ENCODE peak calls at places on chromosomes 7 and 10, in four cellular contexts. Q, Z, H and F are unnamed samples.

GRCh38 chr7:77823787-77824186 is 25.2 kb downstream of the PHTF2 start:
- DNase-seq in Q (no peak), Z (no peak), H (no peak), F (no peak)

GRCh38 chr10:35040761-35041501 is 49.2 kb downstream of the CUL2 start:
- DNase-seq in Q (no peak), H (no peak), Z (peak), F (no peak)

GRCh38 chr10:111831058-111831457 is 352.5 kb downstream of the GPAM start:
- DNase-seq in Q (no peak), H (no peak), Z (no peak), F (no peak)

GRCh38 chr10:30056281-30056680 is 3.1 kb downstream of the JCAD start:
- DNase-seq in Q (no peak), H (no peak), Z (no peak), F (no peak)

GRCh38 chr7:130930260-130930659 is 196.3 kb upstream of the KLF14 start:
- DNase-seq in H (no peak), Z (no peak), Q (no peak), F (no peak)

GRCh38 chr10:29619273-29619672 is 15.5 kb downstream of the SVIL start:
- DNase-seq in Z (no peak), Q (peak), H (no peak), F (no peak)

GRCh38 chr7:2699289-2699620 is 11.3 kb downstream of the AMZ1 start:
- DNase-seq in H (no peak), Q (no peak), Z (no peak), F (no peak)

GRCh38 chr10:28981007-28981406 is 303.7 kb downstream of the BAMBI start:
- DNase-seq in Q (no peak), H (no peak), Z (no peak), F (no peak)

GRCh38 chr7:66250711-66251110 is 45.6 kb downstream of the TPST1 start:
- DNase-seq in Q (peak), Z (no peak), H (no peak), F (no peak)

GRCh38 chr10:118764195-118764594 is 9.4 kb upstream of the CACUL1 start:
- DNase-seq in Q (no peak), Z (no peak), H (no peak), F (no peak)

GRCh38 chr10:112278871-112279270 is 4.3 kb upstream of the TECTB start:
- DNase-seq in Q (no peak), Z (no peak), H (no peak), F (no peak)

GRCh38 chr7:131600578-131600977 is 44.1 kb upstream of the PODXL start:
- DNase-seq in Q (peak), H (no peak), Z (no peak), F (no peak)

GRCh38 chr7:69651101-69651590 is 52.9 kb downstream of the AUTS2 start:
- DNase-seq in Z (no peak), H (peak), Q (no peak), F (no peak)

GRCh38 chr10:98610301-98610700 is 163.6 kb upstream of the HPS1 start:
- DNase-seq in Q (no peak), H (no peak), Z (no peak), F (no peak)

GRCh38 chr7:88669913-88670312 is 89.6 kb upstream of the ZNF804B start:
- DNase-seq in Q (no peak), H (no peak), Z (no peak), F (no peak)

GRCh38 chr10:124095096-124095495 is 1.7 kb upstream of the CHST15 start:
- DNase-seq in Z (no peak), Q (no peak), H (no peak), F (no peak)

GRCh38 chr7:26038201-26038990 is 113.6 kb upstream of the NFE2L3 start:
- DNase-seq in Q (no peak), H (no peak), Z (no peak), F (no peak)

GRCh38 chr10:13521021-13521420 is 7.8 kb downstream of the BEND7 start:
- DNase-seq in Z (no peak), H (no peak), Q (no peak), F (no peak)

GRCh38 chr10:114623661-114624294 is 34.3 kb downstream of the ABLIM1 start:
- DNase-seq in Q (peak), H (no peak), Z (no peak), F (no peak)

GRCh38 chr7:45098983-45099839 is 10.4 kb upstream of the NACAD start:
- DNase-seq in Z (no peak), Q (no peak), H (no peak), F (no peak)

GRCh38 chr7:150367677-150368097 is 935 bp upstream of the REPIN1 start:
- DNase-seq in Q (no peak), H (no peak), Z (no peak), F (no peak)

GRCh38 chr10:5615263-5615820 is 51.1 kb downstream of the ASB13 start:
- DNase-seq in H (no peak), Q (peak), Z (no peak), F (no peak)

GRCh38 chr10:30493609-30494530 is 59.9 kb downstream of the MAP3K8 start:
- DNase-seq in H (no peak), Q (peak), Z (no peak), F (peak)

GRCh38 chr7:149147072-149147729 is at the start of gene ZNF398:
- DNase-seq in Q (peak), H (peak), Z (peak), F (peak)

GRCh38 chr10:24433705-24434104 is 224.8 kb downstream of the KIAA1217 start:
- DNase-seq in Q (no peak), H (no peak), Z (no peak), F (no peak)

GRCh38 chr10:73506491-73506890 is 10.7 kb upstream of the PPP3CB start:
- DNase-seq in H (no peak), Z (no peak), Q (no peak), F (no peak)
- TF ChIP-seq HDAC2 in H (no peak), Z (no peak), Q (no peak), F (no peak)

GRCh38 chr7:17184805-17185689 is 113.4 kb upstream of the AHR start:
- DNase-seq in Z (no peak), H (no peak), Q (peak), F (no peak)
- TF ChIP-seq JUND in Z (no peak), H (no peak), Q (no peak), F (no peak)

GRCh38 chr7:137772221-137772620 is 74.6 kb downstream of the DGKI start:
- DNase-seq in Z (no peak), Q (no peak), H (no peak), F (no peak)

GRCh38 chr7:137771679-137772078 is 75.1 kb downstream of the DGKI start:
- DNase-seq in Z (no peak), H (no peak), Q (no peak), F (no peak)

GRCh38 chr7:137771273-137771672 is 75.5 kb downstream of the DGKI start:
- DNase-seq in Z (no peak), H (no peak), Q (no peak), F (no peak)

GRCh38 chr7:137774793-137775201 is 72.0 kb downstream of the DGKI start:
- DNase-seq in Z (no peak), H (no peak), Q (no peak), F (no peak)

GRCh38 chr7:137772748-137773147 is 74.0 kb downstream of the DGKI start:
- DNase-seq in Q (no peak), H (no peak), Z (no peak), F (no peak)
- TF ChIP-seq HDAC2 in Q (no peak), H (no peak), Z (no peak), F (no peak)

DNA sequence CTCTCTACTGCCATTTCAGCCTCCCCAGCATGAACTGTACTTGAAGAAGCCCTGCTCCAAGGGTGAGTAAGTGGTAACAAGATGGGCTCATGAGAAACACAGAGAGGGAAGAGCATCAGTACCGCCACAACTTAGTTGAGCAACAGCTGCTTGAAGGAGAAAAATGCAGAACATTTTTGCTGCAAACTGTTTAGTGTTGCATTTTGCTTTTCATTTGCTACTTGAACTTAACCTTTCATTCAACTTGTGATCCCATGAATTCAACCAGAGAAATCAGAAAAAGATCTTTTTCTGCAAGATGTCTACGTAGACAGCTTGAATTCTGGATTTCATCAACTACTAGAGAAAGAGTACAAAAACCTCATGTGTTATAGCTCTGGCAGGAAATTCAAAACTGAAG is 40.7 kb downstream of the ANK3 start:
- DNase-seq in Z (no peak), H (no peak), Q (no peak), F (no peak)
- TF ChIP-seq JUND in Z (no peak), H (no peak), Q (no peak), F (no peak)